ENCODE peak calls at places on chromosomes 3 and 15, in nine cellular contexts. D is body of pancreas, A is suprapubic skin, K is uterus, H is IMR-90, G is A549, N is GM12878, O is adrenal gland, E is upper lobe of left lung. R is an unnamed sample.

GRCh38 chr15:82849556-82850241 is 40.3 kb downstream of the WHAMM start:
- DNase-seq in A (peak), G (peak), K (peak), H (peak), E (peak), D (peak), O (peak), N (no peak), R (peak)

GRCh38 chr3:90080988-90081387 is 973.6 kb downstream of the EPHA3 start:
- DNase-seq in K (no peak), E (no peak), D (no peak), A (no peak), H (no peak), O (no peak), N (no peak), G (no peak), R (no peak)

GRCh38 chr15:78997981-78998499 is 53.2 kb upstream of the CTSH start:
- DNase-seq in O (no peak), G (no peak), A (no peak), K (no peak), E (no peak), N (no peak), D (no peak), H (no peak), R (no peak)

GRCh38 chr3:14227866-14228265 is 49.2 kb downstream of the LSM3 start:
- DNase-seq in K (no peak), O (no peak), E (no peak), N (no peak), A (no peak), G (no peak), D (no peak), H (peak), R (no peak)

GRCh38 chr3:141680620-141681389 is 57.3 kb upstream of the RNF7 start:
- DNase-seq in N (no peak), H (peak), E (peak), K (no peak), D (peak), O (peak), G (no peak), A (no peak), R (no peak)

GRCh38 chr3:81920805-81921204 is 159.4 kb upstream of the GBE1 start:
- DNase-seq in A (no peak), E (no peak), K (no peak), O (no peak), G (no peak), H (no peak), D (no peak), N (no peak), R (no peak)

GRCh38 chr3:141426404-141427034 is 58.2 kb downstream of the ZBTB38 start:
- DNase-seq in K (peak), E (peak), H (peak), G (peak), O (peak), A (peak), N (no peak), D (peak), R (no peak)

GRCh38 chr3:144843099-144843498 is 871.5 kb downstream of the DIPK2A start:
- DNase-seq in D (no peak), G (no peak), K (no peak), N (no peak), A (no peak), H (no peak), E (no peak), O (no peak), R (no peak)

GRCh38 chr3:192566706-192567290 is 160.5 kb downstream of the FGF12 start:
- DNase-seq in A (peak), E (peak), O (peak), D (peak), H (peak), N (peak), K (peak), G (peak), R (peak)

GRCh38 chr3:69938061-69938460 is 61.5 kb upstream of the SAMMSON start:
- DNase-seq in O (no peak), D (no peak), N (no peak), K (no peak), H (no peak), E (no peak), G (no peak), A (no peak), R (no peak)

GRCh38 chr15:52256930-52257733 is 38.5 kb downstream of the MYO5C start:
- DNase-seq in H (no peak), A (no peak), D (no peak), N (no peak), O (no peak), E (no peak), K (no peak), G (no peak), R (no peak)

GRCh38 chr3:51338632-51339031 is 46.5 kb upstream of the MANF start:
- DNase-seq in E (no peak), D (no peak), A (no peak), H (no peak), K (no peak), N (no peak), O (no peak), G (no peak), R (no peak)

GRCh38 chr15:74036271-74037170 is 42.0 kb downstream of the PML start:
- DNase-seq in E (peak), O (peak), H (peak), A (peak), D (peak), G (peak), N (no peak), K (peak), R (no peak)

GRCh38 chr3:15102256-15102655 is 3.3 kb upstream of the RBSN start:
- DNase-seq in A (peak), D (peak), E (peak), K (peak), O (peak), H (no peak), N (no peak), G (no peak), R (no peak)

GRCh38 chr3:172317984-172318383 is 130.3 kb downstream of the GHSR start:
- DNase-seq in A (peak), E (peak), D (no peak), N (peak), K (peak), G (peak), H (peak), O (peak), R (no peak)

GRCh38 chr3:50347187-50347813 is 1.8 kb upstream of the ZMYND10 start:
- DNase-seq in N (no peak), A (no peak), D (peak), E (peak), O (peak), K (peak), G (peak), H (peak), R (no peak)

GRCh38 chr3:130687327-130687726 is 59.3 kb downstream of the PIK3R4 start:
- DNase-seq in H (no peak), D (no peak), E (no peak), G (no peak), K (no peak), A (no peak), N (no peak), O (no peak), R (no peak)

GRCh38 chr3:177776656-177777055 is 579.4 kb upstream of the TBL1XR1 start:
- DNase-seq in N (no peak), K (no peak), O (peak), E (no peak), D (no peak), G (no peak), A (no peak), H (peak), R (no peak)

GRCh38 chr15:39438795-39439577 is 141.9 kb upstream of the THBS1 start:
- DNase-seq in G (no peak), H (peak), E (no peak), K (peak), D (no peak), A (no peak), N (no peak), O (no peak), R (no peak)

GRCh38 chr3:51434746-51435323 is 43.8 kb downstream of the RBM15B start:
- DNase-seq in E (peak), A (no peak), G (peak), N (peak), K (no peak), H (peak), D (peak), O (peak), R (peak)

GRCh38 chr3:79517766-79518413 is 249.9 kb downstream of the ROBO1 start:
- DNase-seq in N (no peak), D (no peak), A (no peak), E (no peak), G (peak), H (peak), O (no peak), K (no peak), R (no peak)

GRCh38 chr15:60972301-60972700 is 256.8 kb downstream of the RORA start:
- DNase-seq in O (no peak), A (no peak), G (no peak), D (no peak), H (peak), N (no peak), E (no peak), K (no peak), R (no peak)

GRCh38 chr15:76078285-76078863 is 18.6 kb downstream of the TMEM266 start:
- DNase-seq in A (no peak), G (no peak), H (no peak), D (no peak), O (no peak), K (no peak), E (no peak), N (no peak), R (no peak)

GRCh38 chr3:89032331-89033063 is 74.9 kb upstream of the EPHA3 start:
- DNase-seq in H (peak), O (no peak), A (no peak), G (no peak), D (no peak), K (no peak), N (no peak), E (no peak), R (no peak)

GRCh38 chr3:13878711-13879101 is 1.2 kb downstream of the WNT7A start:
- DNase-seq in K (no peak), N (no peak), H (no peak), A (peak), D (no peak), E (no peak), O (no peak), G (no peak), R (no peak)

GRCh38 chr3:124439586-124439985 is 290.7 kb upstream of the UMPS start:
- DNase-seq in H (no peak), E (no peak), G (no peak), N (no peak), A (no peak), O (no peak), K (no peak), D (no peak), R (no peak)

GRCh38 chr3:125052671-125053303 is 3.0 kb downstream of the HEG1 start:
- DNase-seq in H (peak), G (peak), A (no peak), N (no peak), O (peak), E (no peak), K (no peak), D (no peak), R (no peak)

GRCh38 chr3:169999433-169999832 is 32.8 kb downstream of the SEC62 start:
- DNase-seq in O (no peak), N (peak), K (no peak), A (no peak), E (no peak), G (no peak), D (no peak), H (no peak), R (peak)

GRCh38 chr3:19822805-19823204 is 111.2 kb downstream of the EFHB start:
- DNase-seq in G (no peak), A (no peak), N (no peak), D (no peak), K (no peak), E (no peak), O (no peak), H (no peak), R (no peak)

GRCh38 chr3:55191911-55192787 is 264.3 kb upstream of the LRTM1 start:
- DNase-seq in E (no peak), A (no peak), O (no peak), D (no peak), G (peak), K (no peak), N (no peak), H (peak), R (no peak)

GRCh38 chr3:190912736-190913135 is 50.2 kb upstream of the GMNC start:
- DNase-seq in E (no peak), H (no peak), G (no peak), O (no peak), K (no peak), N (no peak), A (no peak), D (no peak), R (no peak)

GRCh38 chr3:72659609-72660008 is 188.6 kb downstream of the SHQ1 start:
- DNase-seq in O (no peak), K (no peak), H (no peak), E (no peak), G (no peak), D (peak), N (no peak), A (no peak), R (no peak)

DNA sequence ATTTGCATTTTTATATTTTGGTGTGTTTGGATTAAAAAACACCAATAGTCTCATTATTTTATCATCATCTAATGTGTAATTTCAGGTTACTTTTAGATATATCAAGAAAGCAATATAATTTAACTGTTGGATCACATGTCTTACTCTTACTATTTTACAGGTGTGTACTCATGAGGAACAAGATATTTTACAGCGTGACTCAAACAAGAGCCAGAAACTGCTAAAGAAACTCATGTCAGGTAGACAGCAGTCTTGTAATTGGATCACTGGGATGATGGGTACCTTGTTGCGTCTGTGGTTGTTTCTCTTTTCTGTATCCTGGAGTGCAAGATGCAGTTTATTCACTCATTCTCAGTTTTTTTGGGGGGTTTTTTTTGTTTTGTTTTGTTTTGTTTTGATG is 12.9 kb downstream of the TRIP4 start:
- DNase-seq in O (no peak), E (no peak), K (no peak), A (no peak), G (no peak), H (no peak), D (no peak), N (no peak), R (no peak)
- TF ChIP-seq POLR2A in O (no peak), E (no peak), K (no peak), A (no peak), G (no peak), H (no peak), D (no peak), N (no peak), R (no peak)

DNA sequence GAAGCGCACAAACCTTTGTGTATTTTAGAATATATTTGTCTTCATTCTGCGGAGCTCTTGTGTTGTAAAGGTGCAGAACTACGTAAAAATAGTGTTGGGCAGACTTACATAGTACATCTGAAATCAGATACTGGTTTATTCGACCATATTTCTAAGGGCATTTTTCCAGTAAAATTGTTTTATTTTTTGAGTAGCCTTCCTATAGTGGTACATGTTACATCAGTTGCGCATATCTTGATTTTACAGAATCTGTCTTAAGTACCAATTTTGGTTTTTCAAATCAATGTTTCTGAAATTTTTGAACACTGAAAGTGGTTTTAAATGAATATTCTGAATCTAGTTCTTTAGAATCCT is 15.7 kb upstream of the CHD2 start:
- DNase-seq in G (no peak), H (no peak), D (no peak), E (no peak), A (no peak), N (no peak), K (no peak), O (no peak), R (no peak)
- TF ChIP-seq POLR2A in G (no peak), H (no peak), D (no peak), E (no peak), A (no peak), N (no peak), K (no peak), O (no peak), R (no peak)

DNA sequence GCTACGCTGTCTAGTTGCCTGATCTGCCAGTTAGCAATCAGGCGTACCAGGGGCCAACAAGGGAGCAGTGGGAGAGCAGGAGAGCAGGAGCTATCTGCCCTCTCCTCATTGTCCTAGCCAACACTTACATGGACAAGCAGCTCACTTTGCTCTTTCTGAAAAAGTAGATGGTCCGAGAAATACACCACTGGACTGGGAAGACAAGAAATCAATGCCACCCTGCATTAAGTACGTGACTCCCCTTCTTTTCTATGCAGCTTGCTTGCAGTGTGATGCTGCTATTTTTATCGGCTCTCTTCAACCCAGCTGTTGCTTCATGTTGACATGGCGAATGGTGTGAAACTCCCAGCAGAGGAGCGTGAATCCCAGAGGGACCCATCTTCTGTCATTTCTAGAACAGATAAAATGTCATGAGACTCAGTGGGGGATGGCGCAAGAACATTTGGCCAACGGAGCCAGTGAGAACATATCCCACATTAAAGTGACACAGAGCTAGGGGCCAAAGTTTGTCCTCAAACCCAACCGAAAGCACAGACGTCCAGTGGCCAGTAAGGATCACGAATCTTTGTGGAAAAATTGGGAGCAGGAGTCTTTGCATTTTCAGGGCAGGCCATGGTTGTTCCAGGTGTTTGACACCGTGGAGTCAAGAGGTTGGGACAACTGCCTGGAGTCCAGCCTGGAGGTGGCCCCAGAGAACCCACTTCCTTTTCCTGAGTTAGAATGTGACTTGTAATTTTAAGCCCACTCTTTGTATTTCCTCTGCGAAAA is 53.7 kb upstream of the MEF2A start:
- DNase-seq in G (no peak), D (no peak), A (no peak), N (peak), O (no peak), K (no peak), E (no peak), H (no peak), R (no peak)
- TF ChIP-seq POLR2A in G (no peak), D (no peak), A (no peak), N (peak), O (no peak), K (no peak), E (no peak), H (no peak), R (peak)

GRCh38 chr3:105366302-105367062 is at the start of gene ALCAM:
- DNase-seq in E (peak), D (peak), O (peak), N (peak), G (peak), K (peak), A (peak), H (peak), R (peak)
- TF ChIP-seq POLR2A in E (peak), D (peak), O (peak), N (peak), G (peak), K (peak), A (peak), H (peak), R (peak)

R was measured in GM12891.